ENCODE peak calls at places on chromosomes 2 and 18, in eight cellular contexts. R, C, Q, W, O, T, N and J are unnamed samples.

GRCh38 chr2:127105656-127106456 is 1.1 kb downstream of the BIN1 start:
- DNase-seq in W (no peak), R (no peak), T (no peak), Q (peak), N (no peak), C (peak), O (no peak), J (no peak)

GRCh38 chr2:232385660-232386489 is 7.3 kb downstream of the ALPP start:
- DNase-seq in Q (peak), N (no peak), W (no peak), R (no peak), O (no peak), C (no peak), T (no peak), J (peak)

GRCh38 chr18:77113361-77114069 is 19.1 kb downstream of the MBP start:
- DNase-seq in T (no peak), R (no peak), N (no peak), O (no peak), W (no peak), Q (no peak), C (no peak), J (no peak)

GRCh38 chr2:238101891-238102841 is 2.0 kb downstream of the ESPNL start:
- DNase-seq in N (no peak), T (no peak), W (no peak), C (peak), R (no peak), Q (no peak), O (no peak), J (no peak)

GRCh38 chr2:37318401-37318800 is 6.2 kb downstream of the PRKD3 start:
- DNase-seq in C (no peak), W (no peak), N (no peak), T (no peak), O (peak), R (no peak), Q (peak), J (no peak)

GRCh38 chr2:239692348-239692747 is 291.5 kb upstream of the HDAC4 start:
- DNase-seq in O (no peak), R (no peak), N (no peak), Q (no peak), C (no peak), T (no peak), W (no peak), J (no peak)

GRCh38 chr2:37614061-37614802 is 57.2 kb downstream of the CDC42EP3 start:
- DNase-seq in T (no peak), C (no peak), W (no peak), O (no peak), R (no peak), Q (peak), N (no peak), J (no peak)

GRCh38 chr2:102803041-102803896 is 41.4 kb downstream of the TMEM182 start:
- DNase-seq in R (no peak), C (no peak), T (no peak), N (peak), W (no peak), O (no peak), Q (no peak), J (no peak)

GRCh38 chr2:64525323-64525625 is 1.1 kb downstream of the AFTPH start:
- DNase-seq in R (no peak), C (no peak), O (no peak), N (peak), T (no peak), Q (peak), W (peak), J (no peak)

GRCh38 chr2:46239847-46240181 is 57.4 kb upstream of the EPAS1 start:
- DNase-seq in N (no peak), T (no peak), C (no peak), Q (no peak), O (peak), R (no peak), W (no peak), J (no peak)

GRCh38 chr2:3642521-3643215 is 15.3 kb upstream of the ALLC start:
- DNase-seq in T (no peak), N (no peak), R (no peak), W (no peak), C (no peak), O (no peak), Q (no peak), J (no peak)

GRCh38 chr2:28587526-28588230 is 91.8 kb downstream of the PLB1 start:
- DNase-seq in O (no peak), T (no peak), W (no peak), C (no peak), N (no peak), R (no peak), Q (no peak), J (no peak)

GRCh38 chr2:57343391-57344006 is 703.1 kb upstream of the VRK2 start:
- DNase-seq in C (no peak), R (no peak), N (no peak), W (no peak), O (no peak), T (no peak), Q (no peak), J (peak)

GRCh38 chr18:48627216-48627615 is 88.4 kb downstream of the CTIF start:
- DNase-seq in R (no peak), N (no peak), W (no peak), T (no peak), Q (peak), C (no peak), O (no peak), J (peak)

GRCh38 chr18:13223341-13224148 is 5.0 kb downstream of the LDLRAD4 start:
- DNase-seq in R (no peak), O (no peak), C (peak), W (no peak), Q (no peak), T (no peak), N (no peak), J (no peak)

GRCh38 chr2:217941339-217941738 is 61.5 kb downstream of the TNS1 start:
- DNase-seq in W (no peak), Q (no peak), O (no peak), C (no peak), N (no peak), T (no peak), R (no peak), J (no peak)

DNA sequence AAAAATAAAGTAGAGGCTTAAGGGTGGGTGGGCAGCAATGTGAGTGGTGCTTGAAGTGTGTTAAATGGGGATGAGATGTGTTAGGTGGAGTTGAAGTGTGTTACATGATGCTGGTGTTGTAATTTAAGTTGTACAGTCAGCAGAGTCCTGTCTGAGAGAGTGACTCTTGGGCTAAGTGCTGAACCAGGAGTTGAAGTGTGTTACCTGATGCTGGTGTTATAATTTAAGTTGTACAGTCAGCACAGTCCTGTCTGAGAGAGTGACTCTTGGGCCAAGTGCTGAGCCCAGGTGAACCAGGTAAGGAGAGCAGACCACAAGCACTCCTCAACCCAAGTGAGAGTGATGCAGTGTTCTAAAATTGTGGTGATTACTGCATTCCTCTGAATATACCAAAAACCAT is 40.6 kb downstream of the LCLAT1 start:
- DNase-seq in O (no peak), W (no peak), R (no peak), N (no peak), C (no peak), Q (no peak), T (no peak), J (no peak)
- TF ChIP-seq RAD21 in O (no peak), W (no peak), R (no peak), N (no peak), C (no peak), Q (no peak), T (no peak), J (no peak)

DNA sequence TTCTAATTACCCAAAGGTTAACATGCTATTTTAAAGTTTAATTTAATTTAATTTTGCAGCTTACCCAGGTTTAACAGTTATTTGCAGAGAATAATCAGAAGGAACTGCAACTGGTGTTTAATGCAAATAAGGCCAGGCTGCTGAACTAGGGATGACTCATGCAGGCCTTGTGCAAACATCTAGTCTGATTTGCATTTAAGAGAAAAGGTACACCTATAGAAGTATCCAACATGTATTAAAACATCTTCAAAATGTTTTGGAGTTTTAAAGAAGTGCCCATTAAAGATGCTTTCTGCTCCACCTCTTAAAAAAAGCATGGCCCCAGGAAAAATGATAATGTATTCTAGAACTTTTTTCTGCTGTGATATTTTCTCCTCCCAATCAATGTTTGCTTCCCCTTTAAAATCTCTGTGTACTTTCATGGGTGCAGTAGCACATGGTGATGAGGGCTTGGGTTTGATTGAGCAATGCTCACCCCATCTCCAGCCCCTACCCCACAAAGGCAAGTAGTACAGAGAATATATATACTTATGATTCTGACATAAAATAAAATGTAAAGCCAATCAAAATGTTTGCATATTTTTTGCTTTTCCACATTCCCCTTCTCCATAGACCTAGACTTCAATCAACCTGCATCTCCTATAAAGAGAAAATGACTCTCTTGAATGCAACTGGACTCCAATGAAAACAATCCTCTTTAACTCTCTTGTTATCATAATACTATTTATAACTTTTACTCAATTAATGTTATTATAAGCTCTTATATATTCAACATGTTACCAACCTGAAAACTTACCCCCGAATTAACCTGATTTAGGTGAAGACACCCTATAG is 54.1 kb downstream of the ATP8B1 start:
- DNase-seq in O (peak), W (no peak), T (no peak), C (no peak), N (peak), R (peak), Q (peak), J (no peak)
- TF ChIP-seq RAD21 in O (no peak), W (no peak), T (no peak), C (no peak), N (no peak), R (no peak), Q (no peak), J (no peak)

GRCh38 chr18:11752116-11752911 is 63.2 kb downstream of the GNAL start:
- DNase-seq in O (no peak), W (peak), Q (peak), C (peak), R (peak), T (no peak), N (no peak), J (no peak)
- TF ChIP-seq RAD21 in O (no peak), W (no peak), Q (no peak), C (no peak), R (no peak), T (no peak), N (no peak), J (no peak)

GRCh38 chr2:215914067-215914776 is 99.1 kb downstream of the MREG start:
- DNase-seq in Q (no peak), W (no peak), T (no peak), O (peak), C (no peak), R (no peak), N (no peak), J (no peak)
- TF ChIP-seq RAD21 in Q (no peak), W (no peak), T (no peak), O (no peak), C (no peak), R (no peak), N (no peak), J (no peak)

DNA sequence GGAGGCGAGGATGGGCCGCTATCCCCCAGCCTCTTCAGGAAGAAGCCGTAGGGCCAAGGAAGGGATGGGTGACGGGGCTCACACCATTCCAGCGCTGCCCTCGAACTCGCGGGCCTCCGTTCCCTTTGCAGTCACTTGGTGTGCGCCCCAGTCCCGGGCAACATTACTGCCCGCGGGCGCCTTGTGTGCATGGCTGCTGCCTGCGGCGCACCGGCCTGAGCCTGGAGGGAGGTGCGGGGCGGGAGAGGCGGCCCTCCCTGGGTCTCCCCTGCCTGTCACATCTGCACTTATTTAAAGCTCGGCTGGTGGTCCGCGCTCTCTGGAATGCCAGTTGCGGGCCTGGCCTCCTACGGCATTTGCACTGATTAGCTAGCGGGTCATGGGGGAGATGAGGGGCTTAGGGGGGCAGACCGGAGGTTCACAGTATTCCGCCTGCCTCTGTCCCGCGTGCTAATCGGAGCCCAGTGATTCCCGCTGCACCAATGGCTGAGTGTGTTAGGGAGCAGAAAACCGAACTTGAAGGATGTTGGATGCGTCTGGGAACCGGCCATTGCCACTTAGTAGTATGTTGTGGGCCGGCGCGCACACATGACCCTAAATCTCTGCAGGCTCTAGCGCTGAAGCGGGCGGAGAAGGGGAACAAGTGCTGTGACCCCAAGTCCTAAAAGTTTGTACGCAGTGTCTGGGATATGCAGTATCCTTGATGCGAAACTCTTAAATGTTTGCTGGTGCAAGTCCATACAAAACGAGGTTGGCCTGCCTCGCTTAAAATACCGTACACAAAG is 161.1 kb upstream of the SIX2 start:
- DNase-seq in O (no peak), R (no peak), Q (no peak), T (no peak), N (no peak), C (no peak), W (no peak), J (no peak)
- TF ChIP-seq RAD21 in O (no peak), R (no peak), Q (no peak), T (no peak), N (no peak), C (no peak), W (no peak), J (no peak)

DNA sequence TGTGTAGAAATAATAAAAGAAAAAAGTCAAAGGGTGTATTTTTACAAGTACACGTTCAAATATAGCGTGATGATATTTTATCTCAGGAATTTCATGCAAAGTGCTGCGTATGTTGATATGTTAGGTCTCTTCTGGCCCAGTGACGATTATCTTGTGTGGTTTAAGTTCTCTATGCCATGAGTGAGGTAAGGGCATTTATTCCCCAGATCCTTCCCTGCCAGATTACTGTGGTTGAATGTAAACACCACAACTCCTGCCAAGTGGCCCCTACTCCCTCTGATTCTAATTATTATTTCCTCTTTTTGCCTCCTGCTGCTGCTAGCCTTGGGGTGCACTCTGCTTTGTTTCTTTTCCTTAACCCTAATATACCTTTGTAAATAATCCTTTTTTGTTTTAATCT is 12.1 kb downstream of the SCN2A start:
- DNase-seq in C (no peak), R (no peak), T (no peak), O (no peak), W (no peak), N (no peak), Q (no peak), J (no peak)
- TF ChIP-seq RAD21 in C (no peak), R (no peak), T (no peak), O (no peak), W (no peak), N (no peak), Q (no peak), J (no peak)